ENCODE peak calls at places on chromosome 1, in five cellular contexts. U, X, Z, N and T are unnamed samples.

GRCh38 chr1:202752799-202753198 is 42.5 kb upstream of the SYT2 start:
- DNase-seq in U (no peak), X (no peak), Z (no peak), N (no peak), T (no peak)

GRCh38 chr1:10795305-10796021 is 983 bp downstream of the CASZ1 start:
- DNase-seq in U (peak), X (no peak), Z (no peak), N (peak), T (peak)

GRCh38 chr1:53833393-53833792 is 4.7 kb downstream of the NDC1 start:
- DNase-seq in U (no peak), X (no peak), Z (no peak), N (no peak), T (no peak)

GRCh38 chr1:94038511-94038910 is 82.4 kb downstream of the ABCA4 start:
- DNase-seq in U (no peak), X (no peak), Z (no peak), N (peak), T (no peak)

GRCh38 chr1:93579891-93580290 is 101.7 kb downstream of the BCAR3 start:
- DNase-seq in U (peak), X (no peak), Z (no peak), N (peak), T (no peak)

GRCh38 chr1:61051455-61052392 is 30.6 kb upstream of the NFIA start:
- DNase-seq in U (no peak), X (no peak), Z (no peak), N (no peak), T (no peak)

GRCh38 chr1:8363764-8364301 is 45.9 kb downstream of the SLC45A1 start:
- DNase-seq in U (no peak), X (no peak), Z (no peak), N (no peak), T (no peak)

GRCh38 chr1:240619901-240620621 is 8.1 kb upstream of the GREM2 start:
- DNase-seq in U (no peak), X (no peak), Z (no peak), N (no peak), T (no peak)

GRCh38 chr1:216314369-216315095 is 108.7 kb downstream of the USH2A start:
- DNase-seq in U (no peak), X (no peak), Z (no peak), N (peak), T (no peak)

GRCh38 chr1:41670558-41670957 is 186.1 kb upstream of the EDN2 start:
- DNase-seq in U (peak), X (no peak), Z (peak), N (peak), T (peak)

GRCh38 chr1:223046011-223046410 is 97.0 kb downstream of the TLR5 start:
- DNase-seq in U (no peak), X (no peak), Z (no peak), N (no peak), T (no peak)

GRCh38 chr1:54413295-54413694 is 7.1 kb upstream of the SSBP3 start:
- DNase-seq in U (no peak), X (no peak), Z (no peak), N (peak), T (no peak)

GRCh38 chr1:63405021-63405420 is 37.6 kb downstream of the ALG6 start:
- DNase-seq in U (peak), X (no peak), Z (no peak), N (no peak), T (no peak)

GRCh38 chr1:156055343-156055645 is 712 bp downstream of the LAMTOR2 start:
- DNase-seq in U (no peak), X (no peak), Z (no peak), N (no peak), T (no peak)

GRCh38 chr1:178540646-178541045 is 27.7 kb downstream of the TEX35 start:
- DNase-seq in U (no peak), X (no peak), Z (no peak), N (peak), T (peak)

GRCh38 chr1:23865543-23865930 is 2.6 kb downstream of the FUCA1 start:
- DNase-seq in U (peak), X (no peak), Z (no peak), N (peak), T (no peak)

GRCh38 chr1:160219062-160219929 is 14.1 kb downstream of the PEA15 start:
- DNase-seq in U (peak), X (no peak), Z (no peak), N (peak), T (peak)

GRCh38 chr1:170261669-170262068 is 115.9 kb downstream of the NTMT2 start:
- DNase-seq in U (no peak), X (no peak), Z (no peak), N (peak), T (no peak)

GRCh38 chr1:54117815-54118563 is 34.8 kb downstream of the CDCP2 start:
- DNase-seq in U (no peak), X (no peak), Z (no peak), N (no peak), T (peak)

GRCh38 chr1:114234408-114235119 is 80.9 kb upstream of the SYT6 start:
- DNase-seq in U (no peak), X (no peak), Z (no peak), N (no peak), T (no peak)

GRCh38 chr1:68231627-68232303 is 558 bp downstream of the WLS start:
- DNase-seq in U (peak), X (no peak), Z (no peak), N (peak), T (peak)

GRCh38 chr1:181777812-181778211 is 283.7 kb downstream of the ZNF648 start:
- DNase-seq in U (no peak), X (no peak), Z (no peak), N (no peak), T (no peak)

GRCh38 chr1:185681034-185681633 is 53.1 kb upstream of the HMCN1 start:
- DNase-seq in U (peak), X (peak), Z (peak), N (peak), T (peak)

GRCh38 chr1:21624577-21625389 is 44.4 kb downstream of the RAP1GAP start:
- DNase-seq in U (no peak), X (no peak), Z (no peak), N (peak), T (no peak)

GRCh38 chr1:183137782-183138181 is 48.3 kb upstream of the LAMC2 start:
- DNase-seq in U (no peak), X (no peak), Z (no peak), N (peak), T (no peak)

GRCh38 chr1:185074307-185074706 is 28.9 kb downstream of the RNF2 start:
- DNase-seq in U (no peak), X (no peak), Z (no peak), N (peak), T (peak)

GRCh38 chr1:233025156-233025555 is 74.7 kb downstream of the NTPCR start:
- DNase-seq in U (peak), X (no peak), Z (peak), N (peak), T (no peak)